ENCODE peak calls at places on chromosomes 6 and 20, in seven cellular contexts. W, U, C, A, K, N and M are unnamed samples.

GRCh38 chr6:100719883-100720682 is 161.0 kb downstream of the ASCC3 start:
- DNase-seq in W (peak; percentile 34), K (no peak), A (peak; percentile 41), U (no peak), N (no peak), C (peak; percentile 60), M (no peak)

GRCh38 chr6:108689279-108690161 is 128.8 kb downstream of the FOXO3 start:
- DNase-seq in A (peak; percentile 94), N (peak; percentile 57), W (peak; percentile 25), K (peak; percentile 71), U (peak; percentile 82), C (peak; percentile 97), M (no peak)

GRCh38 chr6:49913656-49914055 is 47.3 kb upstream of the CRISP1 start:
- DNase-seq in W (no peak), A (no peak), K (no peak), N (no peak), U (no peak), C (no peak), M (no peak)

GRCh38 chr6:67606905-67607828 is 1027.9 kb upstream of the ADGRB3 start:
- DNase-seq in K (no peak), A (peak; percentile 1), C (peak; percentile 41), U (no peak), W (peak; percentile 1), N (no peak), M (no peak)

GRCh38 chr6:75493400-75494064 is at the start of gene FILIP1:
- DNase-seq in N (no peak), K (no peak), C (peak; percentile 40), U (no peak), W (peak; percentile 75), A (peak; percentile 56), M (no peak)

GRCh38 chr20:2156666-2157624 is 55.3 kb downstream of the STK35 start:
- DNase-seq in C (peak; percentile 74), K (no peak), A (no peak), U (no peak), N (no peak), W (no peak), M (peak; percentile 1)

GRCh38 chr6:37367557-37367956 is 13.8 kb downstream of the RNF8 start:
- DNase-seq in A (no peak), U (no peak), W (no peak), K (no peak), C (no peak), N (no peak), M (no peak)

GRCh38 chr6:45647341-45648138 is 269.8 kb upstream of the SUPT3H start:
- DNase-seq in C (no peak), U (no peak), A (peak; percentile 29), N (no peak), W (no peak), K (no peak), M (no peak)

GRCh38 chr6:6131492-6132109 is 124.9 kb upstream of the NRN1 start:
- DNase-seq in N (no peak), W (peak; percentile 23), A (no peak), U (no peak), K (no peak), C (peak; percentile 25), M (no peak)

GRCh38 chr6:149888659-149889058 is 9.3 kb downstream of the RAET1E start:
- DNase-seq in U (no peak), C (peak; percentile 67), K (no peak), A (peak; percentile 54), W (peak; percentile 33), N (no peak), M (no peak)

GRCh38 chr20:61748376-61748775 is 317.3 kb downstream of the TAF4 start:
- DNase-seq in N (no peak), A (peak; percentile 70), K (peak; percentile 4), C (peak; percentile 47), U (no peak), W (no peak), M (no peak)

GRCh38 chr20:50191065-50191565 is 485 bp downstream of the CEBPB start:
- DNase-seq in A (no peak), U (peak; percentile 40), C (peak; percentile 29), N (no peak), W (no peak), K (no peak), M (no peak)

GRCh38 chr6:118921084-118921483 is 13.9 kb downstream of the MCM9 start:
- DNase-seq in K (no peak), C (no peak), U (no peak), W (no peak), N (no peak), A (no peak), M (no peak)

GRCh38 chr6:10180138-10181074 is 234.5 kb downstream of the TFAP2A start:
- DNase-seq in U (no peak), A (no peak), W (no peak), N (no peak), K (no peak), C (no peak), M (no peak)

GRCh38 chr20:63394635-63395455 is 33.7 kb upstream of the CHRNA4 start:
- DNase-seq in W (no peak), N (no peak), C (no peak), K (no peak), A (no peak), U (no peak), M (no peak)

GRCh38 chr20:41956316-41957050 is 338.3 kb upstream of the CHD6 start:
- DNase-seq in U (no peak), N (no peak), A (no peak), W (peak; percentile 21), C (peak; percentile 1), K (no peak), M (no peak)

GRCh38 chr6:16933532-16933931 is 168.3 kb upstream of the STMND1 start:
- DNase-seq in W (no peak), K (no peak), C (no peak), U (no peak), N (no peak), A (no peak), M (no peak)

GRCh38 chr20:45937765-45938164 is 3.3 kb downstream of the PCIF1 start:
- DNase-seq in W (no peak), N (no peak), K (no peak), A (peak; percentile 48), U (no peak), C (peak; percentile 38), M (no peak)

GRCh38 chr6:90892271-90892670 is 305.4 kb upstream of the MAP3K7 start:
- DNase-seq in W (no peak), A (no peak), C (no peak), N (no peak), U (no peak), K (no peak), M (no peak)
- TF ChIP-seq CTCF in W (no peak), A (no peak), C (no peak), N (no peak), U (no peak), K (no peak), M (no peak)

DNA sequence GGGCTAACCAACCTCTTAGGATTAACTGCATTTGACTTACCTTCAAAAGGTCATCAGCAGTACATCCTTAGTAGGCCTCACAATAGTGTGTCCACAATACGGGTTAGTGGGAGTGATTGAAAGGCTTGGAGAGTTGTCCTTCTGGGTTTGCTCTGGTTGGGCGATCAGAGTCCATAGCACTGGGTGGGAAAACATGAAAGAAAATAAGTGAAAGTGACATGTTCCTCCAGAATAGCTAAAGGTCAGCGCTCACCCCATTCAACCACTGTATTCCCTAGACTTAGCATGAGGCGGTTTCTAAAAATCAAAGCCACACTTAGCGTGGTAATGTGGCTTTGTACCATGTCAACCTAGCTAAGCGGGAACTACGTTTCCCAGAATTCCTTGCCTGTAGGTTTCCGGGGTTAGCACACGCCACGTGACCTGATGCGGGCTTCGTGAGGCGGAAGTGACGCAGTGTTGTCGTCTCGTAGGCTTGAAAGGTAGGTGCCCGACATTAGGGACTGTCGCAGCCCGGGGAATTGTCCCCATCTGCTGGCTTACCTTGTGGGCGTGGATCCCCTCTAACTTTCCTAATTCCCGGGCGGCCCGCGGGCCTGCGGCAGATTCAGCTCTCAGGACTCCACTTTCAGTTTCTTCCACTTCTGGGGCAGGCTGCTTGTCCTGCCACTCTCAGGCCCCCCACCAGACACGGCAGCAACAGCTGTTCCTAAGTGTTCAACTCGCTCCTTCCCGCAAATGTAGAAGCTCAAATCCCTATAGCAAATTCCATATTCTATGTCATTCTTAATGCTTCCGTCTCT is 19.8 kb upstream of the SCP2D1 start:
- DNase-seq in N (peak; percentile 61), W (peak; percentile 94), C (peak; percentile 90), U (peak; percentile 74), K (peak; percentile 61), A (peak; percentile 87), M (no peak)
- TF ChIP-seq CTCF in N (no peak), W (no peak), C (no peak), U (peak; percentile 11), K (no peak), A (no peak), M (peak; percentile 60)

GRCh38 chr20:47573586-47573985 is 71.9 kb downstream of the NCOA3 start:
- DNase-seq in K (no peak), N (no peak), A (no peak), C (no peak), W (no peak), U (no peak), M (no peak)

GRCh38 chr20:47578543-47578942 is 76.9 kb downstream of the NCOA3 start:
- DNase-seq in C (peak; percentile 19), U (no peak), A (no peak), N (no peak), K (no peak), W (no peak), M (no peak)

GRCh38 chr20:47577271-47577670 is 75.6 kb downstream of the NCOA3 start:
- DNase-seq in U (no peak), W (no peak), A (no peak), N (no peak), K (no peak), C (no peak), M (no peak)

GRCh38 chr20:47574616-47575401 is 73.1 kb downstream of the NCOA3 start:
- DNase-seq in N (no peak), W (peak; percentile 80), K (no peak), A (peak; percentile 49), U (no peak), C (peak; percentile 45), M (no peak)

DNA sequence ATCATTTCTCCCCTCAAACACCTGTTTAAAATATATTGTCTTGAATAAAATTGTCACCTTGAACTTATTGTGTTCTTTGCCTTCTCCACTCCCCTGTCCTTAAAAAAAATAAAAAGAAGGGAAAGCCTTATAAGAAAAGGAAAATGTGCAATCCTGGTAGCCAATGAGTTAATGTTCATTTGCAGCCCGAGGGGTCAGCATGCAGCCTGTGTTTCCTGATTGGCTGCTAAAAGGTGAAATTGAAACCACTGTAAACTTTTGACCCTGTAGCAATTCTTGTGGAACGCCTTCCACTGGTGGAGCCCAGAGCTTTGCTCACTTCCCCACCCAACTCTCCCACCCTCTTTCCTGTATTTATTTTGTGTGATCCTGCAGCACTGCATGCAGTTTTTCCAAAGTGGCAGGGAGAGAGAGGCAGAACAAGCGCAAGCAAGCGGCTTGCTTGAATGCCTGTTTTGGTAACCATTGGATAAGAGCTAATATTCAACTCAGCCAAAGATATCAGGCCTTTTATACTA is 74.9 kb downstream of the NCOA3 start:
- DNase-seq in U (no peak), A (peak; percentile 90), W (peak; percentile 92), C (peak; percentile 85), N (peak; percentile 76), K (no peak), M (no peak)
- TF ChIP-seq CTCF in U (no peak), A (no peak), W (no peak), C (no peak), N (no peak), K (no peak), M (no peak)

DNA sequence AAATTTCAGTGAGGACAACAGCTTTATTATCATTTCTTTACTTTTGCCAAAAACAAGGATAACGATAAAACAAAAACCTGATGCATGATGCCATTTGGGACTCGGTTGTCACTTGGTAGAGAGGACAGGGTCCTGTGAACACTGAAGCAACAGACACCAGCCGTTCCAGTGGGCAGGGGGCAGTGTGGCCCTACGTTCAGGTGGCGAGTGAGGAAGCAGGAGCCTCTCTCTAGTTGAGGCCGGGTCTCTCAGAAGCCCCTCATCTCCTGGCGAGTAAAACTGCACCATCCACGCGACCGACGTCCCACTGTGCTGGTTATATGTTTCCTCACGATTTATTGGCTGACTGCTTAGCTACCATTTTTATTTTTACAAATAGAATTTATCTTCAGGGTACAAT is 231.6 kb downstream of the THBS2 start:
- DNase-seq in U (no peak), W (no peak), C (no peak), A (no peak), K (no peak), N (no peak), M (no peak)
- TF ChIP-seq CTCF in U (no peak), W (no peak), C (no peak), A (no peak), K (no peak), N (no peak), M (peak; percentile 34)